ENCODE peak calls at places on chromosomes 4 and X, in seven cellular contexts. One of them, this sample, is unnamed. For H3K36me3, the result is how much of the 10 kb centered on the place peaks cover.

GRCh38 chrX:110284159-110284558 is 33.7 kb downstream of the AMMECR1 start:
- DNase-seq in left lung: no peak
- DNase-seq in astrocyte: peak
- DNase-seq in osteoblast: peak
- DNase-seq in endodermal cell: no peak
- DNase-seq in naive thymus-derived CD4-positive, alpha-beta T cell: no peak
- DNase-seq in uterus: no peak
- DNase-seq in this sample: peak

GRCh38 chr4:124596811-124597210 is 115.7 kb downstream of the ANKRD50 start:
- DNase-seq in left lung: no peak
- DNase-seq in astrocyte: no peak
- DNase-seq in osteoblast: no peak
- DNase-seq in endodermal cell: no peak
- DNase-seq in naive thymus-derived CD4-positive, alpha-beta T cell: no peak
- DNase-seq in uterus: no peak
- DNase-seq in this sample: no peak

GRCh38 chrX:129530410-129530809 is 7.1 kb upstream of the SMARCA1 start:
- DNase-seq in left lung: no peak
- DNase-seq in astrocyte: no peak
- DNase-seq in osteoblast: no peak
- DNase-seq in endodermal cell: no peak
- DNase-seq in naive thymus-derived CD4-positive, alpha-beta T cell: no peak
- DNase-seq in uterus: no peak
- DNase-seq in this sample: no peak

GRCh38 chr4:141580523-141580922 is 55.9 kb upstream of the IL15 start:
- DNase-seq in left lung: no peak
- DNase-seq in astrocyte: no peak
- DNase-seq in osteoblast: no peak
- DNase-seq in endodermal cell: peak
- DNase-seq in naive thymus-derived CD4-positive, alpha-beta T cell: no peak
- DNase-seq in uterus: no peak
- DNase-seq in this sample: no peak

GRCh38 chrX:981791-982626 is 230.4 kb downstream of the CRLF2 start:
- DNase-seq in left lung: no peak
- DNase-seq in astrocyte: no peak
- DNase-seq in osteoblast: no peak
- DNase-seq in endodermal cell: peak
- DNase-seq in naive thymus-derived CD4-positive, alpha-beta T cell: no peak
- DNase-seq in uterus: no peak
- DNase-seq in this sample: no peak

GRCh38 chr4:6177587-6178197 is 22.7 kb downstream of the JAKMIP1 start:
- DNase-seq in left lung: no peak
- DNase-seq in astrocyte: no peak
- DNase-seq in osteoblast: no peak
- DNase-seq in endodermal cell: peak
- DNase-seq in naive thymus-derived CD4-positive, alpha-beta T cell: peak
- DNase-seq in uterus: no peak
- DNase-seq in this sample: no peak

GRCh38 chr4:126533176-126533575 is 1099.6 kb upstream of the INTU start:
- DNase-seq in left lung: no peak
- DNase-seq in astrocyte: peak
- DNase-seq in osteoblast: no peak
- DNase-seq in endodermal cell: no peak
- DNase-seq in naive thymus-derived CD4-positive, alpha-beta T cell: no peak
- DNase-seq in uterus: no peak
- DNase-seq in this sample: no peak

GRCh38 chr4:154399259-154399974 is 92.2 kb downstream of the DCHS2 start:
- DNase-seq in left lung: no peak
- DNase-seq in astrocyte: no peak
- DNase-seq in osteoblast: no peak
- DNase-seq in endodermal cell: no peak
- DNase-seq in naive thymus-derived CD4-positive, alpha-beta T cell: no peak
- DNase-seq in uterus: peak
- DNase-seq in this sample: peak

GRCh38 chrX:137286423-137286822 is 252.6 kb upstream of the GPR101 start:
- DNase-seq in left lung: no peak
- DNase-seq in astrocyte: no peak
- DNase-seq in osteoblast: no peak
- DNase-seq in endodermal cell: no peak
- DNase-seq in naive thymus-derived CD4-positive, alpha-beta T cell: no peak
- DNase-seq in uterus: no peak
- DNase-seq in this sample: no peak

GRCh38 chrX:17497193-17497592 is 122.2 kb downstream of the NHS start:
- DNase-seq in left lung: no peak
- DNase-seq in astrocyte: no peak
- DNase-seq in osteoblast: no peak
- DNase-seq in endodermal cell: no peak
- DNase-seq in naive thymus-derived CD4-positive, alpha-beta T cell: no peak
- DNase-seq in uterus: no peak
- DNase-seq in this sample: no peak

GRCh38 chrX:25600776-25601175 is 537.4 kb upstream of the MAGEB18 start:
- DNase-seq in left lung: no peak
- DNase-seq in astrocyte: peak
- DNase-seq in osteoblast: no peak
- DNase-seq in endodermal cell: no peak
- DNase-seq in naive thymus-derived CD4-positive, alpha-beta T cell: no peak
- DNase-seq in uterus: no peak
- DNase-seq in this sample: peak

GRCh38 chrX:21661316-21661715 is 3.2 kb upstream of the KLHL34 start:
- DNase-seq in left lung: no peak
- DNase-seq in astrocyte: no peak
- DNase-seq in osteoblast: peak
- DNase-seq in endodermal cell: no peak
- DNase-seq in naive thymus-derived CD4-positive, alpha-beta T cell: no peak
- DNase-seq in uterus: no peak
- DNase-seq in this sample: no peak

GRCh38 chrX:42565739-42566138 is 212.2 kb downstream of the PPP1R2C start:
- DNase-seq in left lung: no peak
- DNase-seq in astrocyte: no peak
- DNase-seq in osteoblast: no peak
- DNase-seq in endodermal cell: no peak
- DNase-seq in naive thymus-derived CD4-positive, alpha-beta T cell: no peak
- DNase-seq in uterus: no peak
- DNase-seq in this sample: no peak

GRCh38 chr4:15336410-15337184 is 91.2 kb upstream of the C1QTNF7 start:
- DNase-seq in left lung: no peak
- DNase-seq in astrocyte: peak
- DNase-seq in osteoblast: peak
- DNase-seq in endodermal cell: peak
- DNase-seq in naive thymus-derived CD4-positive, alpha-beta T cell: no peak
- DNase-seq in uterus: no peak
- DNase-seq in this sample: peak

GRCh38 chr4:7210818-7211217 is 18.5 kb downstream of the SORCS2 start:
- DNase-seq in left lung: peak
- DNase-seq in astrocyte: peak
- DNase-seq in osteoblast: peak
- DNase-seq in endodermal cell: no peak
- DNase-seq in naive thymus-derived CD4-positive, alpha-beta T cell: no peak
- DNase-seq in uterus: no peak
- DNase-seq in this sample: peak

GRCh38 chr4:137531951-137532868 is at the start of gene PCDH18:
- DNase-seq in left lung: peak
- DNase-seq in astrocyte: peak
- DNase-seq in osteoblast: peak
- DNase-seq in endodermal cell: peak
- DNase-seq in naive thymus-derived CD4-positive, alpha-beta T cell: no peak
- DNase-seq in uterus: peak
- DNase-seq in this sample: peak

GRCh38 chrX:102934624-102935023 is 2.4 kb upstream of the RAB40AL start:
- DNase-seq in left lung: no peak
- DNase-seq in astrocyte: no peak
- DNase-seq in osteoblast: peak
- DNase-seq in endodermal cell: peak
- DNase-seq in naive thymus-derived CD4-positive, alpha-beta T cell: peak
- DNase-seq in uterus: no peak
- DNase-seq in this sample: peak

GRCh38 chr4:185318679-185319078 is 77.0 kb downstream of the LRP2BP start:
- DNase-seq in left lung: no peak
- DNase-seq in astrocyte: peak
- DNase-seq in osteoblast: no peak
- DNase-seq in endodermal cell: peak
- DNase-seq in naive thymus-derived CD4-positive, alpha-beta T cell: no peak
- DNase-seq in uterus: no peak
- DNase-seq in this sample: no peak

GRCh38 chr4:10526431-10527222 is 69.4 kb upstream of the ZNF518B start:
- DNase-seq in left lung: no peak
- DNase-seq in astrocyte: no peak
- DNase-seq in osteoblast: no peak
- DNase-seq in endodermal cell: peak
- DNase-seq in naive thymus-derived CD4-positive, alpha-beta T cell: no peak
- DNase-seq in uterus: no peak
- DNase-seq in this sample: no peak

DNA sequence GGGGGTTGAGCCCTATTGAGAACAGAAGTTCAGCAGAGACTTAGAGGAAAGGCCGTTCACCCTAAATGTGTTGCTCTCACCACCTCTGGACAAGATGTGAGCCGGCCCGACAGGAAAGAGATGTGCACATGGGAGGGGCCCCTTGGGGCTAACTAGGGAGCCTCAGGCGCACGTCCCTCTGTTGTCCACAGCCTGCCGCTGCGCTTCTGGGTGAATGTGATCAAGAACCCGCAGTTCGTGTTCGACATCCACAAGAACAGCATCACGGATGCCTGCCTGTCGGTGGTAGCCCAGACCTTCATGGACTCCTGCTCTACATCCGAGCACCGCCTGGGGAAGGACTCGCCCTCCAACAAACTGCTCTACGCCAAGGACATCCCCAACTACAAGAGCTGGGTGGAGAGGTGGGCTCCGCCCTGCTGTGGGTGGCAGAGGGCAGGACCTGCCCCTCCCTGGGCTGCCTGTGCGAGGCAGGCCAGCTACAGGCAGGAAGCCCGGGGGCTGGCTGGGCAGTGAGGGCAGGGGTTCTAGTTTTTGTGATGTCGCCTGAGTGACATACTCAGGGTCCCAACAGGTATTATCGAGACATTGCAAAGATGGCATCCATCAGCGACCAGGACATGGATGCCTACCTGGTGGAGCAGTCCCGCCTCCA is 8.0 kb downstream of the LAGE3 start:
- DNase-seq in left lung: no peak
- DNase-seq in astrocyte: no peak
- DNase-seq in osteoblast: peak
- DNase-seq in endodermal cell: no peak
- DNase-seq in naive thymus-derived CD4-positive, alpha-beta T cell: no peak
- DNase-seq in uterus: no peak
- DNase-seq in this sample: no peak
- H3K36me3 ChIP-seq in left lung: half or more
- H3K36me3 ChIP-seq in astrocyte: under half
- H3K36me3 ChIP-seq in osteoblast: under half
- H3K36me3 ChIP-seq in endodermal cell: under half
- H3K36me3 ChIP-seq in naive thymus-derived CD4-positive, alpha-beta T cell: under half
- H3K36me3 ChIP-seq in uterus: under half
- H3K36me3 ChIP-seq in this sample: under half

DNA sequence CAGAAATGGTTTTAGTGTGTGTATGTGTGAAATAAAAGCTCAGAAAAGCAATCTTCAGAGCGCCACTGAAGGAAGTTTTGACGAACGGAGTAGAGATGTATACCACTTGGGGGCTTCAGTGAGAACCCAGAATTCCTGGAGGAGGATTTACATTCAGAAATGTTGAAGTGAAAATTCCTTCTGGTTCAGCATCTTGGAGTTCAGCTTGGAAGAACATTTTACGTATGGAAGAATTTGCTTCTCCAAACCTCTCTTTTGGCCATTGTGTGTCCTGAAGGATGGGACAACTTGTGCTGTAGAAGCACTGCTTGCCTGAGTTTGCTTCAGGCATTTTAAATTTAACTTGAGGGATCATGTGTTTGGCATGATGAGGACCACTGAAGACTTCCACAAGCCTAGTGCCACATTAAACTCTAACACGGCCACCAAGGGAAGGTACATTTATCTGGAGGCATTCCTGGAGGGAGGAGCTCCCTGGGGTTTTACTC is 704 bp downstream of the SHROOM3 start:
- DNase-seq in left lung: no peak
- DNase-seq in astrocyte: peak
- DNase-seq in osteoblast: no peak
- DNase-seq in endodermal cell: no peak
- DNase-seq in naive thymus-derived CD4-positive, alpha-beta T cell: no peak
- DNase-seq in uterus: no peak
- DNase-seq in this sample: no peak
- H3K4me3 ChIP-seq in left lung: peak
- H3K4me3 ChIP-seq in astrocyte: peak
- H3K4me3 ChIP-seq in osteoblast: peak
- H3K4me3 ChIP-seq in endodermal cell: peak
- H3K4me3 ChIP-seq in naive thymus-derived CD4-positive, alpha-beta T cell: no peak
- H3K4me3 ChIP-seq in uterus: peak
- H3K4me3 ChIP-seq in this sample: peak

DNA sequence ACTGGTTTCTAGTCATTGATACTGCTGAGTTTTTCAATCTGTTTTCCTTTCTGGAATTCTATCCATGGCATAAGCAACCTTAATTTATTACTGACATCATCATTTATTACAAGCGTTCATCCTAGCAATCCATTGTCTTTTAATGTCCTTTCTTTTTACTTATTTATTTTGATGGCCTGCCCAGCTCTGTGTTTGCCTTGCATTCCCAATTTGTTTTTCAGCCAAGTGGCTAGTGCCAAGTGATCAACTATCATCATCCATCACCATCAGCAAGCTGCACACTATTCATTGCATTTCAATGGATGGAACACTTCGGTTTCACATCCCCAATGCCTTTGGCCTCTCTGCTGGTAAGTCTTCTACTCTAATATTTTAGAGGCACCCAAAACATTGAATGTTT is 831.7 kb upstream of the EPHA5 start:
- DNase-seq in left lung: no peak
- DNase-seq in astrocyte: no peak
- DNase-seq in osteoblast: no peak
- DNase-seq in endodermal cell: no peak
- DNase-seq in naive thymus-derived CD4-positive, alpha-beta T cell: no peak
- DNase-seq in uterus: no peak
- DNase-seq in this sample: no peak
- H3K36me3 ChIP-seq in left lung: under half
- H3K36me3 ChIP-seq in astrocyte: under half
- H3K36me3 ChIP-seq in osteoblast: under half
- H3K36me3 ChIP-seq in endodermal cell: under half
- H3K36me3 ChIP-seq in naive thymus-derived CD4-positive, alpha-beta T cell: under half
- H3K36me3 ChIP-seq in uterus: under half
- H3K36me3 ChIP-seq in this sample: under half

DNA sequence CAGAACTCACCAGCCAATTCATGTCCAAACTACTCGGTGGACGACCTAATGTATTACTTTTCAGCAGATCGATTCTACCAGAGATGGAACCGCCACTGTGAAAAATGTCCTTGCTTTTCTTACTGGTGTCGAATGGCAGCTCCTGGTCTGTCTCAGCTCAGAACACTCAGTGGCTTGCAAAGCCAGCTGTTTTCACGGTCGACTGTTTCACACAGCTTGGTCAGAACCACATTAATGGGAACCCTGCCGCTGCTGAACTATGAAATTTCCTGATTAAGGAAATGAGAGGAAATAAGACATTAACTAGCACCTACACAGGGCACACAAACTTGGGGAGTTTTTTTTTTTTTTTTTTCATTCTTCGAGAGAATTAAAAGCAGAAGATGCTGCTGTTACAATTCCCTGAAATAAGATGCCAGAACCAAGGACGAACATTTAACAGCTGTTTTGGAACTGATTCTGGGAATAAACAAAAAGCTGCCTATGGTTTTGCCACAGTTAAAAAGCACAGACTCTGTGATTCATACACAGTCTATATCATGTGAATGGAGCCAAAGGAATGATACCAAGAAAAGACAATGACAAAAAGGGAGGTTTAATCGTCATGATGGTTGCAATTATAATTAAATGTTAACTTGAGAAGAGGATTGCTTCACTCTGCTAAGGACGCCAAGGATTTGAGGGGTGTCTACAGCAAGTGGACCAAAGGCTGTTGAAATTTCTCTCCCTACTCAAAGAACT is 31.3 kb downstream of the SUPT20HL2 start:
- DNase-seq in left lung: no peak
- DNase-seq in astrocyte: no peak
- DNase-seq in osteoblast: no peak
- DNase-seq in endodermal cell: peak
- DNase-seq in naive thymus-derived CD4-positive, alpha-beta T cell: no peak
- DNase-seq in uterus: peak
- DNase-seq in this sample: no peak
- H3K4me3 ChIP-seq in left lung: no peak
- H3K4me3 ChIP-seq in astrocyte: no peak
- H3K4me3 ChIP-seq in osteoblast: peak
- H3K4me3 ChIP-seq in endodermal cell: no peak
- H3K4me3 ChIP-seq in naive thymus-derived CD4-positive, alpha-beta T cell: no peak
- H3K4me3 ChIP-seq in uterus: no peak
- H3K4me3 ChIP-seq in this sample: no peak

This sample was measured in brain microvascular endothelial cell.